ENCODE peak calls at places on chromosomes 1 and 21, in six cellular contexts. T is mammary epithelial cell, E is body of pancreas, X is dorsolateral prefrontal cortex, G is HL-60, B is endodermal cell. M is an unnamed sample. For H3K27me3, the result is how much of the 10 kb centered on the place peaks cover.

GRCh38 chr1:201791051-201791774 is 37.7 kb upstream of the IPO9 start:
- DNase-seq in T (no peak), E (peak), X (no peak), G (no peak), B (no peak), M (no peak)

GRCh38 chr1:37947364-37947763 is 511 bp upstream of the INPP5B start:
- DNase-seq in T (no peak), E (no peak), X (no peak), G (no peak), B (no peak), M (no peak)

GRCh38 chr1:110714419-110715107 is 39.8 kb upstream of the KCNA3 start:
- DNase-seq in T (no peak), E (no peak), X (no peak), G (no peak), B (no peak), M (no peak)

GRCh38 chr1:218763538-218763937 is 410.1 kb upstream of the LYPLAL1 start:
- DNase-seq in T (no peak), E (no peak), X (no peak), G (no peak), B (no peak), M (no peak)

GRCh38 chr1:86757272-86757984 is 53.1 kb downstream of the SH3GLB1 start:
- DNase-seq in T (peak), E (no peak), X (no peak), G (no peak), B (no peak), M (no peak)

GRCh38 chr1:150061632-150062101 is 5.9 kb upstream of the VPS45 start:
- DNase-seq in T (peak), E (peak), X (no peak), G (no peak), B (no peak), M (no peak)

GRCh38 chr1:236895665-236896387 is 100.7 kb downstream of the MTR start:
- DNase-seq in T (no peak), E (no peak), X (no peak), G (no peak), B (no peak), M (no peak)

GRCh38 chr1:226709942-226710341 is 29.1 kb downstream of the ITPKB start:
- DNase-seq in T (no peak), E (no peak), X (no peak), G (no peak), B (no peak), M (no peak)

GRCh38 chr21:35375115-35375514 is 326.0 kb upstream of the RUNX1 start:
- DNase-seq in T (peak), E (peak), X (no peak), G (no peak), B (no peak), M (no peak)

GRCh38 chr1:45573231-45573804 is 10.5 kb upstream of the NASP start:
- DNase-seq in T (no peak), E (no peak), X (no peak), G (no peak), B (peak), M (no peak)

GRCh38 chr1:2979191-2980072 is 41.8 kb upstream of the ACTRT2 start:
- DNase-seq in T (no peak), E (peak), X (peak), G (no peak), B (peak), M (no peak)

GRCh38 chr1:20884513-20884912 is 97.4 kb upstream of the HP1BP3 start:
- DNase-seq in T (no peak), E (no peak), X (no peak), G (no peak), B (no peak), M (no peak)

GRCh38 chr1:153626929-153627796 is at the start of gene S100A13:
- DNase-seq in T (peak), E (peak), X (peak), G (no peak), B (peak), M (no peak)

GRCh38 chr1:25503551-25504426 is 39.6 kb upstream of the LDLRAP1 start:
- DNase-seq in T (peak), E (peak), X (no peak), G (no peak), B (peak), M (peak)

GRCh38 chr1:185208626-185209170 is 51.7 kb downstream of the SWT1 start:
- DNase-seq in T (peak), E (no peak), X (no peak), G (no peak), B (no peak), M (no peak)

GRCh38 chr1:34924759-34925555 is 4.5 kb downstream of the DLGAP3 start:
- DNase-seq in T (peak), E (peak), X (no peak), G (no peak), B (peak), M (peak)

GRCh38 chr21:17048974-17049373 is 463.9 kb upstream of the CXADR start:
- DNase-seq in T (no peak), E (no peak), X (no peak), G (no peak), B (no peak), M (no peak)

GRCh38 chr1:64505944-64506658 is 36.2 kb downstream of the CACHD1 start:
- DNase-seq in T (peak), E (peak), X (no peak), G (no peak), B (no peak), M (peak)

GRCh38 chr1:59521456-59521855 is 224.6 kb downstream of the FGGY start:
- DNase-seq in T (no peak), E (no peak), X (no peak), G (no peak), B (no peak), M (no peak)

GRCh38 chr1:206540044-206540758 is 32.9 kb downstream of the RASSF5 start:
- DNase-seq in T (no peak), E (peak), X (peak), G (no peak), B (no peak), M (no peak)

GRCh38 chr21:28737671-28738279 is 254.9 kb downstream of the LTN1 start:
- DNase-seq in T (peak), E (no peak), X (no peak), G (no peak), B (no peak), M (no peak)

GRCh38 chr1:237873487-237873927 is 17.2 kb downstream of the ZP4 start:
- DNase-seq in T (peak), E (no peak), X (no peak), G (no peak), B (peak), M (no peak)

GRCh38 chr1:23395162-23395724 is 25.6 kb upstream of the ZNF436 start:
- DNase-seq in T (no peak), E (no peak), X (no peak), G (no peak), B (peak), M (no peak)
- H3K27ac ChIP-seq in T (no peak), E (peak), X (no peak), G (no peak), B (peak), M (no peak)

GRCh38 chr1:223717695-223718363 is 5.5 kb downstream of the CAPN2 start:
- DNase-seq in T (no peak), E (no peak), X (no peak), G (no peak), B (peak), M (no peak)
- TF ChIP-seq CTCF in T (no peak), E (no peak), X (no peak), G (no peak), B (peak), M (no peak)

DNA sequence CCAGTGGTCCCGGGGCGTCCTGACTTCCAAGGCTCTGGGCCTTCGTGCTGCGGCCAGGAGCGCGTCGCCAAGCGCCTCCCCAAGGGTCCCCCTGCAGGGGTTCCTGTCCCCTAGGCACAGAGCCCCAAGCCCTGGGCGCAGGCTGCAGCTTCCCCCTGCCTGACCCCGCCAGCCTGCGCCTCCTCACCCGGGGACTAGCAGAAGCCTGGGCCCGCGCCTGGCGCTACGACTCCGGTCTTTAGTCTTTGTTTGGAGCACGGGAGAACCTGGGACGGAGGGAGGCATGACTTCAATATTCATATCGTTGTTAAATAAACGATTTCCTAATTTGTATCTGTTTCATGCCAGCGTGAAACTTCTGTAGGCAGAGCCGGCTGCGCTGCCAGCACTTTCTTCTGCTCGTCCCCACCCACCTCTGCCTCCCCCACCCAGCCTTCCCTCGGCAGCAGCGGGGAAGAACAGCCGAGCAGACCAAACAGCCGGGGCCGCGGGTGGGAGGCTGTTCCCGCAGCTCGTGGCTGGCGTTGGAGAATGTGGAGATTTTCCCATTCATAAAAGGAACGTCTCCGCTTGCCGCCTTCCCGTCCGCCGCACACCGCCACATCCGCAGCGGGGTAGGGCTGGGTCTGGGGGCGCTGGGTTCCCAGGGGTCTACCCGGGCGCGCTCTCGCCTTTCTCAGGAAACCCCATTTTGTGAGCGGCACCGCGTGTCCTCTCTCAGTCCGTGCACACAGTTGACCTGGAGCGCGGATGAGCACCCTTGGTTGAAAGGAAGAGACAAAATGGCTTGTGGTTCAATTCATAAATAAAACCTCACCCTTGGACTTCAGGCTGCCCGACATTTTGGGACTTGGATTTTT is 777 bp upstream of the TRIM67 start:
- DNase-seq in T (no peak), E (no peak), X (peak), G (no peak), B (peak), M (no peak)
- H3K27me3 ChIP-seq in T (under half), E (under half), X (under half), G (half or more), B (half or more), M (half or more)

GRCh38 chr1:113029822-113030221 is 43.2 kb upstream of the LRIG2 start:
- DNase-seq in T (no peak), E (no peak), X (no peak), G (no peak), B (no peak), M (no peak)

GRCh38 chr1:113031060-113031933 is 41.7 kb upstream of the LRIG2 start:
- DNase-seq in T (no peak), E (no peak), X (no peak), G (no peak), B (no peak), M (no peak)

GRCh38 chr1:113021430-113022085 is 51.4 kb upstream of the LRIG2 start:
- DNase-seq in T (peak), E (no peak), X (no peak), G (no peak), B (no peak), M (no peak)

GRCh38 chr1:113027449-113027848 is 45.5 kb upstream of the LRIG2 start:
- DNase-seq in T (no peak), E (no peak), X (no peak), G (no peak), B (peak), M (no peak)

GRCh38 chr1:113027008-113027407 is 46.0 kb upstream of the LRIG2 start:
- DNase-seq in T (no peak), E (no peak), X (no peak), G (no peak), B (peak), M (no peak)
- H3K27ac ChIP-seq in T (no peak), E (no peak), X (no peak), G (no peak), B (no peak), M (no peak)

GRCh38 chr21:32566990-32567389 is 18.3 kb downstream of the TCP10L start:
- DNase-seq in T (no peak), E (no peak), X (no peak), G (no peak), B (no peak), M (no peak)

GRCh38 chr21:32570456-32570855 is 14.9 kb downstream of the TCP10L start:
- DNase-seq in T (no peak), E (no peak), X (no peak), G (no peak), B (peak), M (no peak)

GRCh38 chr21:32572574-32573420 is 12.5 kb downstream of the TCP10L start:
- DNase-seq in T (peak), E (peak), X (no peak), G (no peak), B (peak), M (no peak)

GRCh38 chr21:32565856-32566465 is 19.4 kb downstream of the TCP10L start:
- DNase-seq in T (no peak), E (no peak), X (no peak), G (no peak), B (no peak), M (no peak)

GRCh38 chr21:32569261-32570230 is 15.8 kb downstream of the TCP10L start:
- DNase-seq in T (peak), E (peak), X (peak), G (peak), B (peak), M (peak)
- TF ChIP-seq CTCF in T (peak), E (peak), X (peak), G (peak), B (peak), M (peak)

DNA sequence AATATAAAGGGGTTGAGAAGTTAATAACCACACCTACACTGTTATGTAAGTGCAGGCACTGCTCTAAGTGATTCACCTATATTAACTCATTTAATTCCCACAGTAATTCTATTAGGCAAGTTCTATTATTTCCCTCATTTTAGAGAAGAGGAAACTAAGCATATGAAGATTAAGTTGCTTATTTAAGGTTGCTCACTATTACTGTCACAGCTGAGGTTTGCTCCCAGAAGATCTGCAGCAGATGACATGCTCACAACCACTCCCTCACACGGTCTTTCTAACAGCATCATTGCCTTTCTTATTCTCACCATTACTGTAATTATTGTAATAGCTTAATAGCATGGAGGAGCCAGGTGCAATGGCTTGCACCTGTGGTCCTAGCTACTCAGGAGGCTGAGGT is 196.4 kb upstream of the GREM2 start:
- DNase-seq in T (no peak), E (no peak), X (no peak), G (no peak), B (no peak), M (no peak)
- H3K27me3 ChIP-seq in T (under half), E (under half), X (under half), G (under half), B (under half), M (under half)